ENCODE peak calls at places on chromosomes 11 and 22, in five cellular contexts. G is activated CD8-positive, alpha-beta T cell treated with anti-CD3 and anti-CD28 coated beads, Interleukin-2, amount 10 ng/mL, durations not matched to agents 7 days and 5 days; L is activated T-helper 9 cell treated with anti-CD3 and anti-CD28 coated beads, Interleukin-2, amount 50 U/mL, for 16 hours; C is retina; F is stimulated activated naive CD8-positive, alpha-beta T cell treated with anti-CD3 and anti-CD28 coated beads, Interleukin-15, Interleukin-2, amounts not matched to agents 100 U/mL and 50 U/mL, for 24 hours. I is an unnamed sample.

GRCh38 chr11:118295834-118296454 is 8.6 kb upstream of the CD3E start:
- DNase-seq in F (peak; percentile 33), L (no peak), C (no peak), G (peak; percentile 62), I (peak; percentile 19)

GRCh38 chr22:42268852-42269406 is 1.5 kb downstream of the TCF20 start:
- DNase-seq in L (no peak), G (no peak), C (no peak), F (no peak), I (no peak)

GRCh38 chr11:65648997-65649491 is 11.1 kb downstream of the SIPA1 start:
- DNase-seq in F (no peak), L (no peak), G (no peak), C (no peak), I (no peak)

GRCh38 chr11:102806296-102806695 is 8.3 kb upstream of the MMP1 start:
- DNase-seq in G (no peak), C (no peak), F (no peak), L (no peak), I (no peak)

GRCh38 chr11:57310630-57311086 is 14.1 kb downstream of the TNKS1BP1 start:
- DNase-seq in L (no peak), G (no peak), C (no peak), F (no peak), I (no peak)

GRCh38 chr11:110123003-110123402 is 29.8 kb downstream of the ZC3H12C start:
- DNase-seq in F (no peak), C (no peak), G (no peak), L (no peak), I (no peak)

GRCh38 chr11:70229737-70230136 is 26.6 kb downstream of the FADD start:
- DNase-seq in G (no peak), F (no peak), L (no peak), C (no peak), I (no peak)

GRCh38 chr11:13118194-13118593 is 109.1 kb downstream of the RASSF10 start:
- DNase-seq in F (no peak), L (no peak), G (no peak), C (no peak), I (no peak)

GRCh38 chr11:81476345-81476744 is 1257.3 kb downstream of the FAM181B start:
- DNase-seq in C (no peak), L (no peak), G (no peak), F (no peak), I (no peak)

GRCh38 chr11:27618591-27618990 is 81.7 kb downstream of the BDNF start:
- DNase-seq in C (peak; percentile 25), G (no peak), L (no peak), F (no peak), I (no peak)

GRCh38 chr11:120854988-120855387 is 168.9 kb upstream of the TBCEL start:
- DNase-seq in C (no peak), L (no peak), F (no peak), G (no peak), I (no peak)